ENCODE peak calls at places on chromosomes 12 and 14, in five cellular contexts. O is A549, C is sigmoid colon, U is GM12878, A is H1. I is an unnamed sample.

GRCh38 chr14:78849952-78850351 is 679.8 kb downstream of the NRXN3 start:
- DNase-seq in C (no peak), U (no peak), A (no peak), O (no peak), I (no peak)

GRCh38 chr12:89663577-89664357 is 44.9 kb downstream of the ATP2B1 start:
- DNase-seq in C (no peak), A (no peak), U (peak; percentile 37), O (no peak), I (no peak)

GRCh38 chr14:35695647-35696046 is 113.4 kb downstream of the RALGAPA1 start:
- DNase-seq in O (no peak), U (no peak), A (no peak), C (no peak), I (no peak)

GRCh38 chr12:44873898-44874297 is 2.2 kb downstream of the NELL2 start:
- DNase-seq in U (no peak), A (no peak), C (no peak), O (no peak), I (no peak)

GRCh38 chr12:123998960-123999359 is 25.9 kb downstream of the ZNF664 start:
- DNase-seq in A (no peak), U (no peak), C (no peak), O (no peak), I (no peak)

GRCh38 chr12:23523339-23523738 is 426.1 kb downstream of the SOX5 start:
- DNase-seq in O (no peak), A (no peak), C (no peak), U (no peak), I (no peak)

GRCh38 chr12:55043542-55043941 is 23.8 kb downstream of the NEUROD4 start:
- DNase-seq in U (no peak), O (no peak), C (no peak), A (no peak), I (peak; percentile 10)

GRCh38 chr14:74541225-74541624 is 47.7 kb downstream of the ISCA2 start:
- DNase-seq in O (no peak), A (no peak), U (no peak), C (no peak), I (no peak)

GRCh38 chr14:24662753-24663152 is 28.8 kb upstream of the GZMB start:
- DNase-seq in A (no peak), C (no peak), U (no peak), O (no peak), I (no peak)

GRCh38 chr12:76274699-76275098 is 73.5 kb downstream of the BBS10 start:
- DNase-seq in U (no peak), A (no peak), C (no peak), O (no peak), I (no peak)

GRCh38 chr12:214005-214736 is at the start of gene SLC6A12:
- DNase-seq in O (no peak), U (no peak), A (no peak), C (no peak), I (no peak)

GRCh38 chr12:9870311-9870866 is 1.2 kb upstream of the CLEC2B start:
- DNase-seq in O (no peak), A (no peak), C (no peak), U (no peak), I (no peak)

GRCh38 chr14:63295231-63295685 is 23.5 kb downstream of the GPHB5 start:
- DNase-seq in O (no peak), U (no peak), A (no peak), C (no peak), I (no peak)

GRCh38 chr12:88958961-88959360 is 378.7 kb upstream of the KITLG start:
- DNase-seq in U (no peak), A (no peak), C (no peak), O (no peak), I (no peak)

GRCh38 chr12:103680591-103681065 is 93.6 kb downstream of the STAB2 start:
- DNase-seq in O (no peak), C (no peak), U (no peak), A (no peak), I (peak; percentile 38)

GRCh38 chr14:23248601-23249000 is 10.9 kb downstream of the RNF212B start:
- DNase-seq in A (no peak), U (no peak), O (no peak), C (no peak), I (no peak)

GRCh38 chr12:116057356-116057755 is 220.1 kb downstream of the MED13L start:
- DNase-seq in A (no peak), U (no peak), C (no peak), O (no peak), I (no peak)

GRCh38 chr14:36204674-36205073 is 28.2 kb upstream of the PTCSC3 start:
- DNase-seq in C (no peak), O (no peak), A (no peak), U (no peak), I (no peak)

GRCh38 chr14:24761141-24761540 is 127.2 kb upstream of the GZMB start:
- DNase-seq in A (no peak), U (no peak), C (no peak), O (no peak), I (no peak)

GRCh38 chr12:31890295-31891285 is 68.6 kb upstream of the RESF1 start:
- DNase-seq in A (no peak), O (no peak), C (no peak), U (no peak), I (no peak)

GRCh38 chr14:70901218-70901772 is 6.0 kb upstream of the PCNX1 start:
- DNase-seq in U (no peak), O (no peak), C (no peak), A (no peak), I (no peak)

GRCh38 chr12:121791671-121792496 is 1.6 kb downstream of the RHOF start:
- DNase-seq in C (no peak), O (no peak), U (no peak), A (no peak), I (peak; percentile 81)

GRCh38 chr14:49250109-49250508 is 336.1 kb downstream of the RPS29 start:
- DNase-seq in A (no peak), U (no peak), O (no peak), C (no peak), I (no peak)

GRCh38 chr14:73752297-73752992 is 38.3 kb upstream of the PNMA1 start:
- DNase-seq in A (no peak), O (no peak), U (no peak), C (peak; percentile 96), I (peak; percentile 81)

GRCh38 chr14:102375126-102375525 is 12.4 kb downstream of the TECPR2 start:
- DNase-seq in C (no peak), O (no peak), A (no peak), U (no peak), I (no peak)

GRCh38 chr14:38137005-38137404 is 70.7 kb upstream of the SSTR1 start:
- DNase-seq in C (no peak), O (no peak), A (no peak), U (no peak), I (no peak)

GRCh38 chr14:82075566-82075965 is 541.9 kb upstream of the SEL1L start:
- DNase-seq in A (peak; percentile 83), C (no peak), U (no peak), O (no peak), I (no peak)

GRCh38 chr14:95507174-95507573 is 9.3 kb downstream of the SYNE3 start:
- DNase-seq in A (no peak), C (peak; percentile 88), U (no peak), O (no peak), I (peak; percentile 53)

GRCh38 chr14:22008098-22008412 is 334.4 kb upstream of the OR4E1 start:
- DNase-seq in A (no peak), O (no peak), C (no peak), U (no peak), I (no peak)
- H3K4me3 ChIP-seq in A (no peak overlapping the region), O (no peak overlapping the region), C (no peak overlapping the region), U (no peak overlapping the region), I (no peak overlapping the region)

GRCh38 chr12:53380104-53380796 is at the start of gene SP1:
- DNase-seq in O (peak; percentile 70), A (peak; percentile 98), U (peak; percentile 62), C (peak; percentile 97), I (peak; percentile 94)
- TF ChIP-seq POLR2A in O (peak; percentile 22), A (peak; percentile 38), U (peak; percentile 77), C (peak; percentile 37), I (peak; percentile 15)

GRCh38 chr14:44405350-44405619 is 101.8 kb downstream of the FSCB start:
- DNase-seq in O (no peak), C (no peak), A (no peak), U (no peak), I (no peak)
- TF ChIP-seq EP300 in O (no peak), C (no peak), A (no peak), U (no peak), I (no peak)

GRCh38 chr12:128557231-128557630 is 266.5 kb downstream of the SLC15A4 start:
- DNase-seq in C (no peak), O (no peak), U (no peak), A (no peak), I (no peak)
- H3K4me3 ChIP-seq in C (no peak overlapping the region), O (no peak overlapping the region), U (no peak overlapping the region), A (no peak overlapping the region), I (no peak overlapping the region)

I was measured in transverse colon.